ENCODE peak calls at places on chromosomes 6 and 20, in seven cellular contexts. One of them, this sample, is unnamed.

GRCh38 chr6:109292420-109292819 is 89.8 kb downstream of the CD164 start:
- DNase-seq in IMR-90: no peak
- DNase-seq in mesendoderm: peak; percentile 75
- DNase-seq in mesenchymal stem cell: no peak
- DNase-seq in H9: peak; percentile 34
- DNase-seq in H1: no peak
- DNase-seq in trophoblast cell: no peak
- DNase-seq in this sample: no peak

GRCh38 chr6:110816677-110817076 is 1.4 kb upstream of the CDK19 start:
- DNase-seq in trophoblast cell: no peak
- DNase-seq in H9: no peak
- DNase-seq in mesenchymal stem cell: no peak
- DNase-seq in IMR-90: no peak
- DNase-seq in mesendoderm: no peak
- DNase-seq in H1: no peak
- DNase-seq in this sample: no peak

GRCh38 chr6:140436023-140436811 is 1061.8 kb upstream of the CITED2 start:
- DNase-seq in H1: no peak
- DNase-seq in IMR-90: peak; percentile 67
- DNase-seq in trophoblast cell: peak; percentile 74
- DNase-seq in mesendoderm: peak; percentile 95
- DNase-seq in H9: peak; percentile 65
- DNase-seq in mesenchymal stem cell: peak; percentile 71
- DNase-seq in this sample: peak; percentile 29

GRCh38 chr20:63756648-63756991 is 17.0 kb downstream of the SLC2A4RG start:
- DNase-seq in mesenchymal stem cell: no peak
- DNase-seq in mesendoderm: no peak
- DNase-seq in H9: no peak
- DNase-seq in H1: no peak
- DNase-seq in trophoblast cell: no peak
- DNase-seq in IMR-90: no peak
- DNase-seq in this sample: no peak

GRCh38 chr20:46970937-46971630 is 76.4 kb downstream of the EYA2 start:
- DNase-seq in IMR-90: peak; percentile 97
- DNase-seq in mesendoderm: peak; percentile 99
- DNase-seq in H9: peak; percentile 87
- DNase-seq in mesenchymal stem cell: peak; percentile 70
- DNase-seq in trophoblast cell: peak; percentile 96
- DNase-seq in H1: no peak
- DNase-seq in this sample: peak; percentile 66

GRCh38 chr20:3616250-3616649 is 46.9 kb downstream of the GFRA4 start:
- DNase-seq in mesenchymal stem cell: no peak
- DNase-seq in H1: no peak
- DNase-seq in trophoblast cell: no peak
- DNase-seq in IMR-90: peak; percentile 50
- DNase-seq in H9: peak; percentile 66
- DNase-seq in mesendoderm: peak; percentile 85
- DNase-seq in this sample: no peak

GRCh38 chr20:51661609-51662178 is 106.5 kb downstream of the ATP9A start:
- DNase-seq in H9: no peak
- DNase-seq in IMR-90: peak; percentile 79
- DNase-seq in trophoblast cell: peak; percentile 14
- DNase-seq in mesenchymal stem cell: peak; percentile 52
- DNase-seq in mesendoderm: peak; percentile 17
- DNase-seq in H1: no peak
- DNase-seq in this sample: no peak

GRCh38 chr20:25259358-25259757 is 11.5 kb downstream of the PYGB start:
- DNase-seq in mesendoderm: no peak
- DNase-seq in H9: peak; percentile 8
- DNase-seq in mesenchymal stem cell: no peak
- DNase-seq in trophoblast cell: no peak
- DNase-seq in IMR-90: no peak
- DNase-seq in H1: peak; percentile 30
- DNase-seq in this sample: no peak

GRCh38 chr20:64152906-64153305 is 11.3 kb upstream of the MYT1 start:
- DNase-seq in mesenchymal stem cell: no peak
- DNase-seq in H1: no peak
- DNase-seq in trophoblast cell: no peak
- DNase-seq in mesendoderm: no peak
- DNase-seq in IMR-90: no peak
- DNase-seq in H9: no peak
- DNase-seq in this sample: no peak

GRCh38 chr6:137976430-137976829 is 109.4 kb downstream of the TNFAIP3 start:
- DNase-seq in trophoblast cell: no peak
- DNase-seq in H9: no peak
- DNase-seq in mesenchymal stem cell: no peak
- DNase-seq in H1: no peak
- DNase-seq in mesendoderm: no peak
- DNase-seq in IMR-90: no peak
- DNase-seq in this sample: no peak

GRCh38 chr6:157079277-157079676 is 244.0 kb downstream of the TMEM242 start:
- DNase-seq in mesendoderm: no peak
- DNase-seq in mesenchymal stem cell: no peak
- DNase-seq in trophoblast cell: no peak
- DNase-seq in H1: no peak
- DNase-seq in H9: no peak
- DNase-seq in IMR-90: no peak
- DNase-seq in this sample: no peak
- H3K9ac ChIP-seq in mesendoderm: no peak overlapping the region
- H3K9ac ChIP-seq in mesenchymal stem cell: no peak overlapping the region
- H3K9ac ChIP-seq in trophoblast cell: no peak overlapping the region
- H3K9ac ChIP-seq in H1: no peak overlapping the region
- H3K9ac ChIP-seq in H9: no peak overlapping the region
- H3K9ac ChIP-seq in IMR-90: no peak overlapping the region
- H3K9ac ChIP-seq in this sample: no peak overlapping the region

DNA sequence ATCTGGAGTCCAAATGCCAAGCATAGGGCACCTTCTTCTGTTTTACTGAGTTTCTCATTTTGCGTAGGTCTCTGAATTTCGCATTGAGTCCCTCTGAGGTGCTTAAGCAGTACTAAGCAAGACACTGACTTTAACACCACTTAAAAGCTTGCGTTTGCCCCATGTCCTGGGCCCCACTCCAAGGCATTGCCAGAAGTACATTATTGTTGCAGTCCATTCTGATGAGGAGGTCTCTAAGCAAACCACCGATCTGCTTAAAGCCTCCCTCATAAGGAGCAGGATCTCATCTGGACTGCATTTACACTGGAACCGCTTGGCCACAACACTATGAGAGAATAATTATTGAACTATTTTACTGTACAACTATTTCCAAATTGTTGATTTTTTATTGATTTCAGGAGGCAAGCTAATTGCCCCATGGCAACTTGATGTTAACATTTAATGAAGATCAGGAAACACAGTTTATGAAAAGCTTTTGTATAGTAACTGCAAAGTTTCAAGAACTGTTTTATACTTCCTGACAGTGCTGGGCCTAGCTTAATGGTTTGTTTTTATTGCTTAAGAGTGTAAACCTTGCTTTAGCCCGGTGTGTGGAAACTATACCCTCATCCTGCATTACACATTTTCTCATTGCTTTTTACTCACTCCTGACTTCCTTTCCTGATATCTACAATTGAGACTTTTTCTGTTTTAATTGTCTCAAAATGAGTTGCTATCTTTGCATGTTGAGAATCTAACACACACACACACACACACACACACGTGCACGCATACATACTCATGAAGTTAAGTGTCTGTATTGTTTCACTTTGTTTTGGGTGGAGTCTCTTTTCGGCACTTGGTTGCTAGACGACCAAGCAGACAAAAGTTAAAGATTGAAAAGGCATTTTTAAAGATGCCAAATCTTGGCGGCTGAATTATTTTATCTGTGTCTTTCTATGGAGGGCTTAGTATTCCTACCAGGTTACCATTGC is 16.6 kb downstream of the BMP2 start:
- DNase-seq in H9: no peak
- DNase-seq in IMR-90: no peak
- DNase-seq in H1: no peak
- DNase-seq in trophoblast cell: no peak
- DNase-seq in mesendoderm: no peak
- DNase-seq in mesenchymal stem cell: peak; percentile 60
- DNase-seq in this sample: no peak
- H3K23ac ChIP-seq in H9: no peak overlapping the region
- H3K23ac ChIP-seq in IMR-90: no peak overlapping the region
- H3K23ac ChIP-seq in H1: no peak overlapping the region
- H3K23ac ChIP-seq in trophoblast cell: no peak overlapping the region
- H3K23ac ChIP-seq in mesendoderm: no peak overlapping the region
- H3K23ac ChIP-seq in mesenchymal stem cell: no peak overlapping the region
- H3K23ac ChIP-seq in this sample: no peak overlapping the region

DNA sequence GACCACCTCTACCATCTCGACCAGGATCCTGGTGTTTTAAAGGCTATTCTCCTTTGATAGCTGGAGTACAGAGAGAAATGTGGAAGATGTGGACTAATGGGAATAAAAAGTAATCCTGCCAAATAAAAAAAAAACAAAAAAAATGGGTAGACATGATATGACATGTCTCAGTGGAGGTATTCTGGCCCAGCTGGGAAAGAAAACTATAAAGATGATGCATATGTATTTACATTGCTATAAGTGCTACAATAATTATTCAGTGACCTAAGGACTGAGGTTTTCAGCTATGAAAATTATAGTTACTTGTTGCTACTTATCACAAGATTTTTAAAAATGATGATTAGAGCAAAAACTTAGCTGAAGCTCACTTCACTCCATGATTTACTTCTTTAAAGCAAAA is 101.1 kb downstream of the SIM1 start:
- DNase-seq in trophoblast cell: no peak
- DNase-seq in mesenchymal stem cell: no peak
- DNase-seq in H9: no peak
- DNase-seq in IMR-90: no peak
- DNase-seq in mesendoderm: no peak
- DNase-seq in H1: no peak
- DNase-seq in this sample: no peak
- H3K4ac ChIP-seq in trophoblast cell: no peak overlapping the region
- H3K4ac ChIP-seq in mesenchymal stem cell: no peak overlapping the region
- H3K4ac ChIP-seq in H9: no peak overlapping the region
- H3K4ac ChIP-seq in IMR-90: no peak overlapping the region
- H3K4ac ChIP-seq in mesendoderm: no peak overlapping the region
- H3K4ac ChIP-seq in H1: no peak overlapping the region
- H3K4ac ChIP-seq in this sample: no peak overlapping the region

GRCh38 chr6:96563853-96564252 is 925 bp downstream of the FHL5 start:
- DNase-seq in H1: no peak
- DNase-seq in H9: no peak
- DNase-seq in mesenchymal stem cell: no peak
- DNase-seq in trophoblast cell: no peak
- DNase-seq in IMR-90: no peak
- DNase-seq in mesendoderm: no peak
- DNase-seq in this sample: no peak
- H3K9ac ChIP-seq in H1: no peak overlapping the region
- H3K9ac ChIP-seq in H9: no peak overlapping the region
- H3K9ac ChIP-seq in mesenchymal stem cell: no peak overlapping the region
- H3K9ac ChIP-seq in trophoblast cell: no peak overlapping the region
- H3K9ac ChIP-seq in IMR-90: no peak overlapping the region
- H3K9ac ChIP-seq in mesendoderm: no peak overlapping the region
- H3K9ac ChIP-seq in this sample: no peak overlapping the region

GRCh38 chr6:135383766-135384165 is 113.8 kb downstream of the AHI1 start:
- DNase-seq in H1: no peak
- DNase-seq in IMR-90: no peak
- DNase-seq in H9: no peak
- DNase-seq in mesendoderm: peak; percentile 10
- DNase-seq in trophoblast cell: peak; percentile 29
- DNase-seq in mesenchymal stem cell: no peak
- DNase-seq in this sample: no peak
- H3K23ac ChIP-seq in H1: no peak overlapping the region
- H3K23ac ChIP-seq in IMR-90: no peak overlapping the region
- H3K23ac ChIP-seq in H9: no peak overlapping the region
- H3K23ac ChIP-seq in mesendoderm: no peak overlapping the region
- H3K23ac ChIP-seq in trophoblast cell: no peak overlapping the region
- H3K23ac ChIP-seq in mesenchymal stem cell: no peak overlapping the region
- H3K23ac ChIP-seq in this sample: no peak overlapping the region